ENCODE peak calls at places on chromosomes 5 and 9, in four cellular contexts. One of them, this sample, is unnamed.
A peak's percentile ranks its signal among the peaks of the same experiment; 100 is the strongest.

GRCh38 chr5:38722918-38723317 is 122.9 kb upstream of the OSMR start:
- DNase-seq in smooth muscle cell of the brain vasculature: no peak
- DNase-seq in Kasumi-1: no peak
- DNase-seq in stimulated activated CD8-positive, alpha-beta memory T cell treated with anti-CD3 and anti-CD28 coated beads, Interleukin-2, amount 100 ng/mL, for 1 hour: no peak
- DNase-seq in this sample: no peak

GRCh38 chr9:136336156-136336860 is 9.0 kb downstream of the GPSM1 start:
- DNase-seq in smooth muscle cell of the brain vasculature: no peak
- DNase-seq in stimulated activated CD8-positive, alpha-beta memory T cell treated with anti-CD3 and anti-CD28 coated beads, Interleukin-2, amount 100 ng/mL, for 1 hour: no peak
- DNase-seq in Kasumi-1: no peak
- DNase-seq in this sample: no peak

GRCh38 chr9:129282308-129283211 is 104.5 kb upstream of the IER5L start:
- DNase-seq in stimulated activated CD8-positive, alpha-beta memory T cell treated with anti-CD3 and anti-CD28 coated beads, Interleukin-2, amount 100 ng/mL, for 1 hour: no peak
- DNase-seq in smooth muscle cell of the brain vasculature: no peak
- DNase-seq in Kasumi-1: peak; percentile 7
- DNase-seq in this sample: peak; percentile 49

GRCh38 chr9:34190996-34191892 is 12.4 kb downstream of the UBAP1 start:
- DNase-seq in Kasumi-1: no peak
- DNase-seq in stimulated activated CD8-positive, alpha-beta memory T cell treated with anti-CD3 and anti-CD28 coated beads, Interleukin-2, amount 100 ng/mL, for 1 hour: no peak
- DNase-seq in smooth muscle cell of the brain vasculature: peak; percentile 18
- DNase-seq in this sample: no peak

GRCh38 chr5:39547548-39548154 is 122.9 kb upstream of the DAB2 start:
- DNase-seq in smooth muscle cell of the brain vasculature: peak; percentile 49
- DNase-seq in stimulated activated CD8-positive, alpha-beta memory T cell treated with anti-CD3 and anti-CD28 coated beads, Interleukin-2, amount 100 ng/mL, for 1 hour: no peak
- DNase-seq in Kasumi-1: peak; percentile 75
- DNase-seq in this sample: no peak

GRCh38 chr5:127813633-127814171 is 110.5 kb downstream of the CCDC192 start:
- DNase-seq in smooth muscle cell of the brain vasculature: peak; percentile 43
- DNase-seq in stimulated activated CD8-positive, alpha-beta memory T cell treated with anti-CD3 and anti-CD28 coated beads, Interleukin-2, amount 100 ng/mL, for 1 hour: no peak
- DNase-seq in Kasumi-1: no peak
- DNase-seq in this sample: no peak

GRCh38 chr5:91632871-91633270 is 249.8 kb upstream of the ARRDC3 start:
- DNase-seq in smooth muscle cell of the brain vasculature: no peak
- DNase-seq in Kasumi-1: no peak
- DNase-seq in stimulated activated CD8-positive, alpha-beta memory T cell treated with anti-CD3 and anti-CD28 coated beads, Interleukin-2, amount 100 ng/mL, for 1 hour: no peak
- DNase-seq in this sample: no peak

GRCh38 chr5:145681686-145682085 is 153.5 kb downstream of the PRELID2 start:
- DNase-seq in Kasumi-1: peak; percentile 81
- DNase-seq in stimulated activated CD8-positive, alpha-beta memory T cell treated with anti-CD3 and anti-CD28 coated beads, Interleukin-2, amount 100 ng/mL, for 1 hour: no peak
- DNase-seq in smooth muscle cell of the brain vasculature: no peak
- DNase-seq in this sample: no peak

GRCh38 chr9:104831681-104832080 is 67.8 kb downstream of the NIPSNAP3B start:
- DNase-seq in smooth muscle cell of the brain vasculature: no peak
- DNase-seq in stimulated activated CD8-positive, alpha-beta memory T cell treated with anti-CD3 and anti-CD28 coated beads, Interleukin-2, amount 100 ng/mL, for 1 hour: no peak
- DNase-seq in Kasumi-1: no peak
- DNase-seq in this sample: no peak

GRCh38 chr5:27810458-27810857 is 772.1 kb upstream of the CDH9 start:
- DNase-seq in Kasumi-1: peak; percentile 10
- DNase-seq in smooth muscle cell of the brain vasculature: no peak
- DNase-seq in stimulated activated CD8-positive, alpha-beta memory T cell treated with anti-CD3 and anti-CD28 coated beads, Interleukin-2, amount 100 ng/mL, for 1 hour: no peak
- DNase-seq in this sample: no peak

GRCh38 chr5:56858777-56859442 is 43.6 kb downstream of the MAP3K1 start:
- DNase-seq in stimulated activated CD8-positive, alpha-beta memory T cell treated with anti-CD3 and anti-CD28 coated beads, Interleukin-2, amount 100 ng/mL, for 1 hour: no peak
- DNase-seq in Kasumi-1: no peak
- DNase-seq in smooth muscle cell of the brain vasculature: no peak
- DNase-seq in this sample: no peak